ENCODE peak calls at places on chromosomes 2 and 18, in seven cellular contexts. N, A, V, H, B, G and C are unnamed samples.

GRCh38 chr2:41829011-41829500 is 218.8 kb upstream of the PKDCC start:
- DNase-seq in N (no peak), A (no peak), V (no peak), H (no peak), B (no peak), G (no peak), C (no peak)

GRCh38 chr2:29129586-29130281 is 14.5 kb downstream of the CLIP4 start:
- DNase-seq in N (no peak), A (no peak), V (no peak), H (peak; percentile 38), B (peak; percentile 41), G (no peak), C (no peak)

GRCh38 chr2:112001136-112001764 is 53.8 kb upstream of the TMEM87B start:
- DNase-seq in N (no peak), A (no peak), V (no peak), H (no peak), B (no peak), G (no peak), C (no peak)

GRCh38 chr18:5937795-5938194 is 42.5 kb upstream of the TMEM200C start:
- DNase-seq in N (no peak), A (no peak), V (no peak), H (no peak), B (no peak), G (no peak), C (no peak)

GRCh38 chr18:32831781-32832180 is 59.0 kb upstream of the KLHL14 start:
- DNase-seq in N (no peak), A (no peak), V (no peak), H (no peak), B (peak; percentile 13), G (no peak), C (no peak)

GRCh38 chr2:72148391-72148974 is 821 bp upstream of the CYP26B1 start:
- DNase-seq in N (peak; percentile 39), A (no peak), V (no peak), H (no peak), B (no peak), G (no peak), C (no peak)

GRCh38 chr2:225806105-225806504 is 406.6 kb downstream of the NYAP2 start:
- DNase-seq in N (no peak), A (no peak), V (no peak), H (no peak), B (peak; percentile 16), G (peak; percentile 42), C (no peak)

GRCh38 chr2:113276906-113277425 is 1.8 kb downstream of the PAX8 start:
- DNase-seq in N (peak; percentile 51), A (peak; percentile 48), V (no peak), H (peak; percentile 24), B (no peak), G (no peak), C (no peak)

GRCh38 chr2:130786076-130786475 is 30.7 kb downstream of the AMER3 start:
- DNase-seq in N (no peak), A (no peak), V (no peak), H (no peak), B (no peak), G (no peak), C (no peak)

GRCh38 chr2:168233726-168234406 is 13.5 kb downstream of the STK39 start:
- DNase-seq in N (no peak), A (no peak), V (no peak), H (no peak), B (no peak), G (peak; percentile 61), C (no peak)

DNA sequence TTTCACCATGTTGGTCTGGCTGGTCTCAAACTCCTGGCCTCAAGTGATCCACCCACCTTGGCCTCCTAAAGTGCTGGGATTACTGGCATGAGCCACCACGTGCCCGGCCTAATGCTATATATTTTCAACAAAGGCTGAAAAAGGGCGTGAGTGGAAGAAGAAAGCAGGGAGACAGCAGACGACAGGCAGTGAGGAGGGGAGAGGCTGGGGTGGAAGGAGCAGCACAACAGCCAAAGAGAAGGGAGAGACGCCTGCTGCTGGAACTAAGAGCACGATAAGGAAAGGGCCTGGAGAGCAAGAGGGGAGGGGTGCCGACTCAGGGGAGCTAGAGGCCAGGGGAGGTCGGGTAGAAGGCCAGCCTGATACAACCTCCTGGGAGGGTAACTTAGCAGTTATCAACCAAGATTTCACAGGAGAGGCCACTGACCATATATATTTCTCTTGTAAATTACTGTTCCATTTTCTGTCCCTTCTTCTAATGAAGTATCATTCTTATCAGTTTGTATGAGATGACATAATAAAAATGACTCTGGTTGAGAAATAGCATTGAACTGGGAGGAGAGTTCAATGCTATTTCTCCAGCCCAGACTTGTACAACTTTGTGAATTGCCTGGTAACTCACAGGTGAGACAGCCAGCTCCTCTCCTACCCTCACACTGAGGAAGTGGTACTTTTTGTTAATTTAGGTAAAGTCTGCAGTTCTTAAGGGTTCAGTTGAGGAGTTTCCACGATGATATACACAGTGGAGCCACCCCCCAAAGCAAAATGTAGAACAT is 5.8 kb upstream of the RNU4ATAC start:
- DNase-seq in N (no peak), A (no peak), V (no peak), H (peak; percentile 73), B (no peak), G (no peak), C (no peak)
- H3K23ac ChIP-seq in N (no peak overlapping the region), A (no peak overlapping the region), V (no peak overlapping the region), H (no peak overlapping the region), B (no peak overlapping the region), G (no peak overlapping the region), C (peak overlapping the region; percentile 71)

GRCh38 chr2:220556658-220557057 is 929.2 kb downstream of the SLC4A3 start:
- DNase-seq in N (no peak), A (no peak), V (no peak), H (no peak), B (peak; percentile 74), G (peak; percentile 67), C (no peak)

GRCh38 chr2:220553150-220553549 is 925.7 kb downstream of the SLC4A3 start:
- DNase-seq in N (no peak), A (no peak), V (no peak), H (no peak), B (peak; percentile 40), G (peak; percentile 59), C (no peak)

GRCh38 chr2:220555961-220556360 is 928.5 kb downstream of the SLC4A3 start:
- DNase-seq in N (no peak), A (no peak), V (no peak), H (no peak), B (peak; percentile 47), G (peak; percentile 36), C (no peak)

GRCh38 chr2:220550995-220551702 is 923.7 kb downstream of the SLC4A3 start:
- DNase-seq in N (no peak), A (no peak), V (no peak), H (no peak), B (no peak), G (no peak), C (no peak)
- H2BK120ac ChIP-seq in N (no peak overlapping the region), A (no peak overlapping the region), V (no peak overlapping the region), H (no peak overlapping the region), B (no peak overlapping the region), G (no peak overlapping the region), C (no peak overlapping the region)

DNA sequence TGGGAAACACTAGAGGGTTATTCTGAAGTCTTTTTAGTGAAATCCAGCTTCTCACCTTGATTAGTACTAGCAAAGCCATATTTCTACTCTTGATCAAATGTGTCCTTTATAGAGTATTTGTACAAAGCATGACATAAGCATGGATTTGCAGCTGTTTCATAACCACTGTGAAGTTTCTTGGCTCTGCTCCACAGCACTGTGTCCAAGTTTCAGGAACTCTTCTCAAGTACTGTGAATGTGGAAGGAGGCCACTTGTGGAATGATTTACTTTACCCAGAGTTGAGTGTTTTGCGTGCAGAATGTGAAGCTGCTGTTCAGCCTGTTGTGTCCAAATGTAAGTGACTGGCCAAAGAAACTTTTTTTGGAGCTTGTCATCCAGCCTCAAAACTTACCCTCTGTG is 16.2 kb upstream of the MAPRE2 start:
- DNase-seq in N (no peak), A (no peak), V (no peak), H (no peak), B (peak; percentile 94), G (peak; percentile 89), C (no peak)
- H3K4ac ChIP-seq in N (no peak overlapping the region), A (no peak overlapping the region), V (no peak overlapping the region), H (no peak overlapping the region), B (no peak overlapping the region), G (no peak overlapping the region), C (no peak overlapping the region)

DNA sequence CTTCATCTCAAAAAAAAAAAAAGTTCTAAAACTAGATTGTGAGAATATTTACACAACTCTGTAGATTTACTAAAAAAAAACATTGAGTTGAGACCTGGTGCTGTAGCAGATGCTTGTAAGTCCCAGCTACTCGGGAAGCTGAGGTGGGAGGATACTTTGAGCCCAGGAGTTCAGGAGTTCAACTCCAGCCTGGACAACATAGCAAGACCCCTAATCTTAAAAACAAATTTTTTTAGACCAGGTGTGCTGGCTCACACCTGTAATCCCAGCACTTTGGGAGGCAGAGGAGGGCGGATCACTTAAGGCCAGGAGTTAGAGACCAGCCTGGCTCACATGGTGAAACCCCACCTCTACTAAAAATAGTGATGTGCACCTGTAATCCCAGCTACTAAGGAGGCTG is 108.9 kb downstream of the MEMO1 start:
- DNase-seq in N (no peak), A (no peak), V (no peak), H (no peak), B (no peak), G (no peak), C (no peak)
- H3K23ac ChIP-seq in N (no peak overlapping the region), A (no peak overlapping the region), V (no peak overlapping the region), H (no peak overlapping the region), B (no peak overlapping the region), G (no peak overlapping the region), C (no peak overlapping the region)

GRCh38 chr2:237725661-237726060 is 72.9 kb upstream of the RBM44 start:
- DNase-seq in N (no peak), A (no peak), V (no peak), H (no peak), B (no peak), G (no peak), C (peak; percentile 73)
- H2BK120ac ChIP-seq in N (no peak overlapping the region), A (no peak overlapping the region), V (no peak overlapping the region), H (no peak overlapping the region), B (no peak overlapping the region), G (no peak overlapping the region), C (no peak overlapping the region)

DNA sequence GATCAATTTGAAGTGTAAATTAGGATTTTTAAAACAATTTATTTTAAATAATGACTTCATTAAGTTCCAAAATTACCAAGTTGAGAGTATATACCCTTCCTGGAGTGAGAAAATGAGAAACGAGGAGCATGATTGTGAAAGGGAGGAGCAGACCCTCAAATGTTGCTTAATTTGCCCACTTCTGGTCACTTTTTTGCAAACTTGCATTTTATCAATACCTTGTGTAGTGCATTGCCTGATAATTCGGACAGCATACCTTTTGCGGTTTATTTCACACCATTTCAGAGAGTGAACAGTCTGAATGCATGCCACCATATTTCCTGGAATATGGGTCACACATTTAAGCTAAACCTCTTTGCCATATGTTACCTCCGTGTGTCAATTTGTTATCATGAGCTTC is 669.7 kb downstream of the RNF144A start:
- DNase-seq in N (no peak), A (no peak), V (no peak), H (no peak), B (no peak), G (no peak), C (no peak)
- H3K4ac ChIP-seq in N (no peak overlapping the region), A (no peak overlapping the region), V (no peak overlapping the region), H (no peak overlapping the region), B (no peak overlapping the region), G (no peak overlapping the region), C (no peak overlapping the region)